ENCODE peak calls at places on chromosomes 2 and 18, in ten cellular contexts. A is left ventricle myocardium inferior; K is CD4-positive, alpha-beta T cell; V is heart left ventricle; Q is Peyer's patch; P is brain microvascular endothelial cell; D is CD8-positive, alpha-beta memory T cell; U is transverse colon; J is trophoblast cell; Z is tibial nerve. H is an unnamed sample.

GRCh38 chr2:185202928-185203327 is 535.7 kb upstream of the FSIP2 start:
- DNase-seq in K (no peak), U (no peak), Z (no peak), A (no peak), V (no peak), P (no peak), D (no peak), J (no peak), Q (no peak), H (no peak)

GRCh38 chr2:37985333-37985732 is 60.2 kb downstream of the RMDN2 start:
- DNase-seq in A (no peak), U (no peak), J (no peak), Q (no peak), Z (no peak), V (no peak), K (no peak), D (no peak), P (peak), H (peak)

GRCh38 chr18:60319129-60319528 is 53.4 kb downstream of the MC4R start:
- DNase-seq in K (no peak), U (no peak), D (no peak), V (no peak), J (no peak), A (no peak), P (no peak), Q (no peak), Z (no peak), H (no peak)

GRCh38 chr2:55168221-55169154 is 63.6 kb downstream of the CLHC1 start:
- DNase-seq in J (peak), A (no peak), P (peak), V (peak), Z (peak), D (peak), K (no peak), U (peak), Q (peak), H (no peak)

GRCh38 chr2:137229834-137230233 is 464.5 kb downstream of the THSD7B start:
- DNase-seq in A (no peak), Z (no peak), D (no peak), P (peak), Q (no peak), U (no peak), V (no peak), K (no peak), J (no peak), H (no peak)

GRCh38 chr2:7019191-7019590 is 102.0 kb downstream of the RNF144A start:
- DNase-seq in V (no peak), J (no peak), K (no peak), D (no peak), Z (no peak), U (no peak), Q (no peak), A (no peak), P (no peak), H (no peak)

GRCh38 chr2:229282758-229283546 is 11.9 kb upstream of the PID1 start:
- DNase-seq in Z (peak), J (no peak), U (peak), A (peak), V (peak), D (no peak), P (peak), Q (no peak), K (no peak), H (peak)

GRCh38 chr2:147632193-147632592 is 212.6 kb upstream of the ACVR2A start:
- DNase-seq in D (no peak), U (no peak), K (no peak), Q (no peak), V (peak), A (no peak), J (no peak), P (no peak), Z (no peak), H (no peak)

GRCh38 chr2:20541651-20542050 is 94.8 kb downstream of the RHOB start:
- DNase-seq in V (no peak), A (no peak), D (no peak), Q (no peak), U (no peak), Z (no peak), J (no peak), P (no peak), K (no peak), H (no peak)

GRCh38 chr2:50004667-50005066 is 850.4 kb upstream of the FSHR start:
- DNase-seq in V (no peak), P (no peak), U (no peak), D (no peak), Z (no peak), Q (no peak), K (no peak), J (no peak), A (no peak), H (no peak)

GRCh38 chr18:58525517-58525916 is 103.4 kb downstream of the ALPK2 start:
- DNase-seq in Z (no peak), J (no peak), A (no peak), D (no peak), K (no peak), V (no peak), Q (no peak), P (peak), U (no peak), H (peak)

GRCh38 chr2:127173073-127173472 is 47.0 kb downstream of the CYP27C1 start:
- DNase-seq in A (peak), J (no peak), Z (peak), P (peak), U (no peak), V (peak), K (no peak), D (no peak), Q (no peak), H (peak)

GRCh38 chr18:63205791-63206252 is 113.7 kb downstream of the BCL2 start:
- DNase-seq in Q (no peak), V (no peak), K (no peak), P (no peak), Z (no peak), U (no peak), A (no peak), J (no peak), D (no peak), H (no peak)

GRCh38 chr18:69948919-69949537 is 1.4 kb upstream of the CD226 start:
- DNase-seq in A (peak), U (peak), K (no peak), D (no peak), Z (no peak), J (peak), P (no peak), V (peak), Q (peak), H (no peak)

GRCh38 chr2:44335806-44336538 is 25.3 kb downstream of the PREPL start:
- DNase-seq in P (no peak), D (no peak), U (no peak), V (no peak), J (no peak), K (no peak), Z (no peak), Q (no peak), A (no peak), H (no peak)

GRCh38 chr2:187424156-187424555 is 23.9 kb downstream of the CALCRL start:
- DNase-seq in A (no peak), P (no peak), Q (no peak), J (no peak), Z (no peak), D (no peak), U (no peak), K (no peak), V (no peak), H (no peak)

GRCh38 chr2:164935467-164935807 is 19.9 kb downstream of the SLC38A11 start:
- DNase-seq in P (no peak), V (no peak), U (no peak), Z (no peak), K (no peak), Q (no peak), D (no peak), A (no peak), J (no peak), H (no peak)

GRCh38 chr2:42978175-42978886 is 185.9 kb upstream of the HAAO start:
- DNase-seq in U (no peak), A (no peak), Q (peak), Z (no peak), P (no peak), K (no peak), V (no peak), D (no peak), J (no peak), H (no peak)

GRCh38 chr18:46622999-46623398 is 34.0 kb downstream of the LOXHD1 start:
- DNase-seq in D (no peak), J (no peak), V (no peak), A (no peak), Z (no peak), P (no peak), U (no peak), Q (no peak), K (no peak), H (no peak)

GRCh38 chr2:183215917-183216316 is 91.7 kb downstream of the NUP35 start:
- DNase-seq in V (no peak), J (no peak), A (no peak), K (no peak), Q (no peak), P (no peak), U (no peak), Z (no peak), D (no peak), H (no peak)

GRCh38 chr18:3333721-3334386 is 71.9 kb downstream of the MYL12B start:
- DNase-seq in K (no peak), A (no peak), D (no peak), J (no peak), V (no peak), Z (no peak), Q (no peak), U (no peak), P (no peak), H (no peak)

GRCh38 chr2:110105608-110106467 is 9.8 kb downstream of the MALL start:
- DNase-seq in V (no peak), K (no peak), Z (no peak), J (no peak), Q (no peak), A (no peak), P (no peak), U (peak), D (no peak), H (peak)

GRCh38 chr18:39788395-39788794 is 2166.6 kb upstream of the PIK3C3 start:
- DNase-seq in U (no peak), Z (no peak), V (no peak), K (no peak), Q (no peak), D (no peak), A (no peak), P (no peak), J (no peak), H (peak)

GRCh38 chr2:238913931-238914647 is 66.2 kb downstream of the TWIST2 start:
- DNase-seq in Z (no peak), V (no peak), Q (no peak), P (no peak), J (no peak), D (no peak), K (no peak), A (no peak), U (no peak), H (no peak)

GRCh38 chr18:69897397-69898108 is 50.1 kb downstream of the CD226 start:
- DNase-seq in U (no peak), D (peak), A (no peak), J (no peak), V (no peak), Q (no peak), K (no peak), Z (no peak), P (no peak), H (no peak)

GRCh38 chr2:95334916-95335641 is 37.9 kb downstream of the KCNIP3 start:
- DNase-seq in K (no peak), J (no peak), Z (no peak), A (no peak), V (no peak), D (no peak), U (no peak), P (no peak), Q (no peak), H (no peak)

GRCh38 chr2:66434679-66435548 is at the start of gene MEIS1:
- DNase-seq in Z (peak), A (peak), V (peak), D (no peak), Q (peak), P (peak), J (peak), K (no peak), U (peak), H (peak)

GRCh38 chr2:26148501-26148900 is 24.4 kb upstream of the GAREM2 start:
- DNase-seq in D (no peak), Z (no peak), J (no peak), Q (no peak), K (no peak), V (no peak), A (no peak), U (no peak), P (peak), H (no peak)

GRCh38 chr2:195017890-195018289 is 639.1 kb upstream of the SLC39A10 start:
- DNase-seq in A (no peak), U (no peak), J (no peak), V (no peak), D (no peak), Q (no peak), K (no peak), P (no peak), Z (no peak), H (no peak)

GRCh38 chr2:108417254-108417653 is 31.8 kb upstream of the GCC2 start:
- DNase-seq in Q (no peak), U (peak), Z (no peak), K (no peak), P (no peak), A (no peak), D (no peak), V (peak), J (peak), H (no peak)

GRCh38 chr18:63138469-63139340 is 180.9 kb downstream of the BCL2 start:
- DNase-seq in Q (peak), J (no peak), Z (no peak), A (no peak), P (no peak), K (no peak), U (peak), D (no peak), V (no peak), H (no peak)

GRCh38 chr2:69017876-69018275 is 4.9 kb downstream of the ANTXR1 start:
- DNase-seq in P (no peak), D (no peak), A (no peak), J (no peak), Z (no peak), Q (no peak), K (no peak), U (no peak), V (no peak), H (no peak)

GRCh38 chr2:121976912-121977311 is 221.5 kb downstream of the TSN start:
- DNase-seq in A (no peak), K (no peak), Q (no peak), J (no peak), D (no peak), V (no peak), P (no peak), Z (no peak), U (no peak), H (no peak)

GRCh38 chr2:53475320-53475719 is 292.3 kb upstream of the CHAC2 start:
- DNase-seq in A (no peak), D (no peak), Q (no peak), K (no peak), V (no peak), J (no peak), U (no peak), P (peak), Z (no peak), H (peak)

GRCh38 chr2:62603154-62603712 is 97.2 kb upstream of the TMEM17 start:
- DNase-seq in V (no peak), Q (no peak), J (no peak), Z (no peak), D (no peak), P (no peak), A (no peak), U (no peak), K (no peak), H (no peak)

GRCh38 chr2:70472256-70472905 is 81.2 kb downstream of the TGFA start:
- DNase-seq in Q (no peak), V (no peak), D (no peak), U (no peak), A (no peak), P (no peak), J (no peak), K (no peak), Z (no peak), H (no peak)

GRCh38 chr2:155830817-155831579 is 501.5 kb downstream of the NR4A2 start:
- DNase-seq in A (no peak), Z (no peak), V (no peak), U (no peak), K (no peak), Q (no peak), J (peak), D (no peak), P (no peak), H (no peak)

GRCh38 chr2:225164406-225165048 is 122.3 kb upstream of the DOCK10 start:
- DNase-seq in Z (no peak), P (peak), J (no peak), A (no peak), Q (no peak), V (no peak), U (no peak), D (no peak), K (no peak), H (no peak)

DNA sequence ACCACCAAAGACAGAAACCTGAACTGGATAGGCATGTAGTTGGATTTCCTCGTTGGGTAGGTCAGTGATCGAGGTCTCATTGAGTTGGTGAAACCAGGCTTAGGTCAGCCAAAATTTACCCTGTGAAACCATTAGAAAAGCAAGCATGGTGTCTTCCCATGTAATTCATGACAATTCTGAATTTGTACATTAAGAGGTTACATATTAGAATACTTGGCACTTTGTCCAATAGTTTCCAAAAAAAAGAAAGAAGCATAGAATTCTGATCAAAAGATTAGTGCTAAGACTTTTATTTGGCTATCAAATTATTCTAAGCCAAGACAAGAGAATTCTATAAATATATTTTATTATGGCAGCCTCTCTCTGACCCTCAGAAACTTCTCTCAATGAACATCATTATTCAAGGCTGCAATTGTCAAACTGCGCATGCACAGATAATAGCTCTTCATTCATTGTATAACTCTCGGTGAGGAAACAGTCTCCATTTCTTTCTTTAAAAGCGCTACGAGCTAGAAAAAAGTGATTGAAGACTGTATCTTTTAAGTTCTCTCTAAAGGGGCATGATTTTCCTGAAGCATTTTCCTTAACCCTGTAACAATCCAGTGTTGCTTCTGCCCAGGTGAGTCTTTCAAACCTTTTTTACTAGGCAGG is 79.1 kb upstream of the MYCN start:
- DNase-seq in A (no peak), K (no peak), P (no peak), U (no peak), D (no peak), J (no peak), Q (no peak), Z (no peak), V (no peak), H (no peak)
- H3K27ac ChIP-seq in A (no peak), K (no peak), P (no peak), U (no peak), D (no peak), J (no peak), Q (no peak), Z (no peak), V (no peak), H (no peak)

GRCh38 chr2:237352279-237352845 is 61.6 kb downstream of the COL6A3 start:
- DNase-seq in U (no peak), A (no peak), J (no peak), V (no peak), P (no peak), D (no peak), K (no peak), Q (no peak), Z (no peak), H (no peak)

GRCh38 chr2:237350597-237350996 is 63.4 kb downstream of the COL6A3 start:
- DNase-seq in D (no peak), U (no peak), A (no peak), V (no peak), Q (no peak), P (no peak), K (no peak), J (no peak), Z (no peak), H (no peak)

GRCh38 chr2:237350070-237350469 is 63.9 kb downstream of the COL6A3 start:
- DNase-seq in A (no peak), K (no peak), J (no peak), P (no peak), V (no peak), U (no peak), D (no peak), Z (no peak), Q (no peak), H (no peak)

GRCh38 chr2:237351796-237352195 is 62.2 kb downstream of the COL6A3 start:
- DNase-seq in Q (no peak), P (no peak), V (no peak), J (no peak), D (no peak), K (no peak), U (no peak), A (no peak), Z (no peak), H (no peak)

DNA sequence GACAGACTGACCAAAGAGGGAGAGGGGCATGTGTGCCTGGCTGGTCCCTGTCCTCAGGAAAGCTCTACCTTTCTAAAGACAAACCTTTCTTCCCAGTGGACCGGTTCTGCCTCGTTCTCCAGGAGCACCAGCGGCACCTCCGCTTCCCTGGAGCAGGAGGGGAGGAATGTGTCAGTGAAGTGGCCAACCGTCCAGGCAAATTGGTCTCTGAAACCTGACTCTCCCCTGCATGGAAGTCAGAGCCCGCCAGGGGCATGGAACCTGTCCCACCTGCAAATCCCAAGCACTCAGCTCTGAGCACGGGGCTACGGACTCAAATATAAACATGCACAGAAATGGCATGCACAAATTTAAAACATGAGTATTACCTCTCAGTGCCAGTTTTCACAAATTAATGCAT is 62.9 kb downstream of the COL6A3 start:
- DNase-seq in J (no peak), Z (no peak), D (no peak), A (no peak), K (no peak), P (no peak), U (no peak), Q (no peak), V (no peak), H (no peak)
- H3K27ac ChIP-seq in J (no peak), Z (peak), D (no peak), A (no peak), K (no peak), P (no peak), U (no peak), Q (no peak), V (no peak), H (no peak)

GRCh38 chr2:227442639-227443038 is 29.3 kb upstream of the AGFG1 start:
- DNase-seq in J (no peak), K (no peak), Z (no peak), P (no peak), A (no peak), V (no peak), D (no peak), U (no peak), Q (no peak), H (no peak)
- H3K27ac ChIP-seq in J (no peak), K (no peak), Z (no peak), P (no peak), A (no peak), V (no peak), D (no peak), U (no peak), Q (no peak), H (no peak)

GRCh38 chr2:201433389-201433995 is 17.8 kb downstream of the TRAK2 start:
- DNase-seq in A (no peak), P (no peak), D (no peak), Z (no peak), J (no peak), K (no peak), V (peak), Q (no peak), U (no peak), H (no peak)
- H3K27ac ChIP-seq in A (peak), P (no peak), D (no peak), Z (no peak), J (no peak), K (no peak), V (peak), Q (peak), U (peak), H (peak)

GRCh38 chr2:150585221-150585971 is 97.9 kb upstream of the RND3 start:
- DNase-seq in A (no peak), Q (no peak), V (no peak), Z (no peak), J (no peak), K (no peak), U (no peak), P (no peak), D (no peak), H (no peak)

GRCh38 chr2:150587547-150588209 is 100.2 kb upstream of the RND3 start:
- DNase-seq in U (no peak), K (no peak), V (no peak), Z (no peak), D (no peak), Q (no peak), J (no peak), A (no peak), P (no peak), H (no peak)

GRCh38 chr2:150584081-150584480 is 96.6 kb upstream of the RND3 start:
- DNase-seq in A (no peak), Q (no peak), J (peak), Z (no peak), K (no peak), D (no peak), V (no peak), P (no peak), U (no peak), H (no peak)

GRCh38 chr2:150588210-150588870 is 100.9 kb upstream of the RND3 start:
- DNase-seq in K (no peak), D (no peak), V (no peak), P (no peak), U (no peak), Q (no peak), J (no peak), A (no peak), Z (no peak), H (no peak)

GRCh38 chr2:150586858-150587257 is 99.4 kb upstream of the RND3 start:
- DNase-seq in Q (no peak), U (no peak), D (no peak), V (no peak), K (no peak), A (no peak), P (peak), J (peak), Z (no peak), H (no peak)
- H3K27ac ChIP-seq in Q (no peak), U (no peak), D (no peak), V (no peak), K (no peak), A (no peak), P (peak), J (no peak), Z (no peak), H (peak)